ENCODE peak calls at places on chromosome 4, in five cellular contexts. One of them, this sample, is unnamed.

GRCh38 chr4:166019441-166019840 is 146.4 kb downstream of the TLL1 start:
- DNase-seq in WTC11: no peak
- DNase-seq in bronchial epithelial cell: no peak
- DNase-seq in brain microvascular endothelial cell: no peak
- DNase-seq in AG10803: no peak
- DNase-seq in this sample: no peak

GRCh38 chr4:87375719-87376291 is 15.2 kb downstream of the HSD17B11 start:
- DNase-seq in brain microvascular endothelial cell: peak
- DNase-seq in bronchial epithelial cell: peak
- DNase-seq in AG10803: peak
- DNase-seq in WTC11: no peak
- DNase-seq in this sample: peak

GRCh38 chr4:39770969-39771724 is 73.2 kb downstream of the UBE2K start:
- DNase-seq in bronchial epithelial cell: no peak
- DNase-seq in brain microvascular endothelial cell: no peak
- DNase-seq in AG10803: no peak
- DNase-seq in WTC11: no peak
- DNase-seq in this sample: no peak

GRCh38 chr4:15784959-15785634 is 7.0 kb downstream of the CD38 start:
- DNase-seq in bronchial epithelial cell: no peak
- DNase-seq in WTC11: no peak
- DNase-seq in AG10803: no peak
- DNase-seq in brain microvascular endothelial cell: no peak
- DNase-seq in this sample: no peak

GRCh38 chr4:127995776-127996175 is 30.6 kb downstream of the ABHD18 start:
- DNase-seq in brain microvascular endothelial cell: peak
- DNase-seq in WTC11: no peak
- DNase-seq in bronchial epithelial cell: peak
- DNase-seq in AG10803: peak
- DNase-seq in this sample: no peak

GRCh38 chr4:173182403-173182802 is 13.8 kb downstream of the GALNT7 start:
- DNase-seq in bronchial epithelial cell: peak
- DNase-seq in WTC11: no peak
- DNase-seq in brain microvascular endothelial cell: peak
- DNase-seq in AG10803: peak
- DNase-seq in this sample: no peak

GRCh38 chr4:81152839-81153713 is 61.9 kb downstream of the PRKG2 start:
- DNase-seq in AG10803: no peak
- DNase-seq in WTC11: no peak
- DNase-seq in bronchial epithelial cell: peak
- DNase-seq in brain microvascular endothelial cell: no peak
- DNase-seq in this sample: no peak

GRCh38 chr4:94676910-94677309 is 80.8 kb upstream of the BMPR1B start:
- DNase-seq in bronchial epithelial cell: no peak
- DNase-seq in WTC11: no peak
- DNase-seq in brain microvascular endothelial cell: peak
- DNase-seq in AG10803: peak
- DNase-seq in this sample: no peak

GRCh38 chr4:6452116-6452896 is 20.1 kb downstream of the PPP2R2C start:
- DNase-seq in bronchial epithelial cell: no peak
- DNase-seq in AG10803: no peak
- DNase-seq in brain microvascular endothelial cell: no peak
- DNase-seq in WTC11: no peak
- DNase-seq in this sample: no peak

GRCh38 chr4:189053621-189054020 is 887.1 kb upstream of the FRG1 start:
- DNase-seq in brain microvascular endothelial cell: no peak
- DNase-seq in WTC11: no peak
- DNase-seq in bronchial epithelial cell: no peak
- DNase-seq in AG10803: no peak
- DNase-seq in this sample: no peak

DNA sequence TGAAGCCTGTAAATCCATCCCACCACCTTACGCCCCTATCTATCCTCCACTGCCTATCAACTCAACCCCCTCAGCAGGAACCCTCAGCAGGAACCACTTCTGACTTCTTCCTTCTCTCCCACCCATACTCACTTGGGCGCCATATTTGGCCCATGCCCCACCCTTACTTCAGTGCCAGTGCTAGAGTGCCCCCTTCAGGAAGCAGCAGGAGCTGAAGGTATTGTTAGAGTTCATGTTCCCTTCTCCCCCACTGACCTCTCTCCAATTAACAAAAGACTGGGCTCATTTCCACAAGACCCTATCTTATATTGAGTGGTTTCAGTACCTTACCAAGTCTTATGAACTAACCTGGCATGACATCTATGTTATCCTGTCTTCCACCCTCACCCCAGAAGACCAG is 363.1 kb upstream of the SLIT2 start:
- DNase-seq in brain microvascular endothelial cell: no peak
- DNase-seq in AG10803: no peak
- DNase-seq in WTC11: no peak
- DNase-seq in bronchial epithelial cell: no peak
- DNase-seq in this sample: no peak
- TF ChIP-seq CTCF in brain microvascular endothelial cell: peak
- TF ChIP-seq CTCF in AG10803: no peak
- TF ChIP-seq CTCF in WTC11: no peak
- TF ChIP-seq CTCF in bronchial epithelial cell: no peak
- TF ChIP-seq CTCF in this sample: no peak

DNA sequence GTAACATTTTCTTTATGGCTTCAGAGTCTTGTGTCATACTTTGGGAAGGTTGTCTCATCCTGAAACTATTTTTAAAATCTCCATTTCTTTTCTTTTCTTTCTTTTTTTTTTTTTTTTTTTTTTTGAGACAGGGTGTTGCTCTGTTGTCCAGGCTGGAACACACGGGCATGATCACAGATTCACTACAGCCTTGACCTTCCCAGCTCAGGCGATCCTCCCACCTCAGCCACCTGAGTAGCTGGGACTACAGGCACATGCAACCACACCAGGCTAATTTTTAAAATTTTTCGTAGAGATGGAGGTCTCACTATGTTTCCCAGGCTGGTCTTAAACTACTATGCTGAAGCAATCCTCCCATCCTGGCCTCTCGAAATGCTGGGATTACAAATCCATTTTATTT is 24.9 kb downstream of the RWDD4 start:
- DNase-seq in WTC11: no peak
- DNase-seq in AG10803: no peak
- DNase-seq in bronchial epithelial cell: no peak
- DNase-seq in brain microvascular endothelial cell: no peak
- DNase-seq in this sample: no peak
- TF ChIP-seq CTCF in WTC11: no peak
- TF ChIP-seq CTCF in AG10803: no peak
- TF ChIP-seq CTCF in bronchial epithelial cell: no peak
- TF ChIP-seq CTCF in brain microvascular endothelial cell: no peak
- TF ChIP-seq CTCF in this sample: no peak

DNA sequence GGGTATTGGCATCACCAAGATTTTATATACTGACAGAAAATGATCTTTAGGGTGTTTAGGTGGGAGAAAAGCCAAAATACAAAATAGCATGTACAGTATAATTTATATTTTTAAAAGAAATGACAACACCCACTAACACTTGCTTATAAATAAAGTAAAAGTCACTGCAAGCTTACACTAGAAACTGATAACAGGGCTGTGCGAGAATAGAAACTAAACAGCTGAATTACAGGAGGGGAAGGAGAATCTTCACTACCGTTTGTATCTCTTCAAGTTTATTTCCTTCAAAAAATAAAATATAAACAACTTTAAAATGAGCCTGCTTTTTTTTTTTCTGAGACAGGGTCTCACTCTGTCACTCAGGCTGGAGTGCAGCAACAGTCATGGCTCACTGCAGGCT is 22.8 kb downstream of the GRSF1 start:
- DNase-seq in WTC11: no peak
- DNase-seq in bronchial epithelial cell: no peak
- DNase-seq in AG10803: no peak
- DNase-seq in brain microvascular endothelial cell: no peak
- DNase-seq in this sample: no peak
- TF ChIP-seq CTCF in WTC11: no peak
- TF ChIP-seq CTCF in bronchial epithelial cell: no peak
- TF ChIP-seq CTCF in AG10803: no peak
- TF ChIP-seq CTCF in brain microvascular endothelial cell: no peak
- TF ChIP-seq CTCF in this sample: no peak

GRCh38 chr4:134935320-134935719 is 733.7 kb upstream of the PABPC4L start:
- DNase-seq in AG10803: no peak
- DNase-seq in bronchial epithelial cell: peak
- DNase-seq in brain microvascular endothelial cell: peak
- DNase-seq in WTC11: peak
- DNase-seq in this sample: no peak
- TF ChIP-seq CTCF in AG10803: no peak
- TF ChIP-seq CTCF in bronchial epithelial cell: no peak
- TF ChIP-seq CTCF in brain microvascular endothelial cell: peak
- TF ChIP-seq CTCF in WTC11: peak
- TF ChIP-seq CTCF in this sample: peak